ENCODE peak calls at places on chromosomes 12 and 14, in seven cellular contexts. C is vagina, Y is tibial artery, U is transverse colon, G is GM23338, X is psoas muscle, W is H7. E is an unnamed sample.

GRCh38 chr12:89351489-89352241 is 636 bp downstream of the DUSP6 start:
- DNase-seq in U (peak; percentile 47), C (no peak), G (no peak), Y (no peak), W (peak; percentile 67), X (peak; percentile 37), E (peak; percentile 69)

GRCh38 chr12:49543914-49544815 is 5.3 kb downstream of the KCNH3 start:
- DNase-seq in G (peak; percentile 61), X (no peak), W (peak; percentile 83), U (no peak), C (no peak), Y (no peak), E (peak; percentile 33)

GRCh38 chr12:98743362-98743953 is 98.4 kb downstream of the APAF1 start:
- DNase-seq in C (no peak), G (peak; percentile 73), Y (no peak), X (no peak), W (peak; percentile 55), U (no peak), E (peak; percentile 68)

GRCh38 chr14:68781161-68782021 is 11.5 kb downstream of the ZFP36L1 start:
- DNase-seq in C (peak; percentile 85), Y (peak; percentile 23), W (no peak), U (peak; percentile 64), X (no peak), G (no peak), E (no peak)

GRCh38 chr12:1083888-1084262 is 92.9 kb downstream of the ERC1 start:
- DNase-seq in G (peak; percentile 43), U (no peak), C (no peak), X (no peak), Y (peak; percentile 30), W (no peak), E (peak; percentile 62)

GRCh38 chr12:11807453-11807852 is 158.0 kb downstream of the ETV6 start:
- DNase-seq in Y (no peak), U (no peak), X (no peak), G (no peak), W (no peak), C (no peak), E (no peak)

GRCh38 chr12:59695379-59695778 is 99.5 kb downstream of the SLC16A7 start:
- DNase-seq in W (no peak), U (no peak), G (no peak), X (no peak), Y (no peak), C (no peak), E (no peak)

GRCh38 chr12:122961551-122962329 is 4.5 kb downstream of the ABCB9 start:
- DNase-seq in C (no peak), Y (no peak), X (no peak), U (peak; percentile 79), W (no peak), G (no peak), E (no peak)

GRCh38 chr14:99938376-99938775 is 126.8 kb upstream of the EVL start:
- DNase-seq in Y (no peak), U (no peak), W (peak; percentile 67), G (peak; percentile 34), X (no peak), C (no peak), E (no peak)

GRCh38 chr14:51289169-51289568 is 49.1 kb downstream of the TMX1 start:
- DNase-seq in C (no peak), U (no peak), G (no peak), Y (no peak), X (no peak), W (no peak), E (no peak)

GRCh38 chr12:71636704-71637115 is 26.9 kb downstream of the ZFC3H1 start:
- DNase-seq in X (no peak), C (no peak), W (peak; percentile 57), G (peak; percentile 93), U (no peak), Y (no peak), E (peak; percentile 53)

GRCh38 chr14:103341250-103342129 is 7.5 kb downstream of the EIF5 start:
- DNase-seq in X (no peak), Y (no peak), U (no peak), W (no peak), C (no peak), G (no peak), E (no peak)

GRCh38 chr14:103336191-103336590 is 2.2 kb downstream of the EIF5 start:
- DNase-seq in Y (no peak), W (no peak), G (no peak), X (no peak), U (no peak), C (no peak), E (no peak)

GRCh38 chr14:103337794-103338193 is 3.8 kb downstream of the EIF5 start:
- DNase-seq in W (no peak), C (no peak), U (no peak), Y (no peak), X (no peak), G (no peak), E (no peak)

GRCh38 chr14:103340480-103341212 is 6.6 kb downstream of the EIF5 start:
- DNase-seq in C (no peak), U (no peak), W (no peak), X (no peak), G (no peak), Y (no peak), E (no peak)

GRCh38 chr14:103339561-103339960 is 5.5 kb downstream of the EIF5 start:
- DNase-seq in Y (no peak), U (no peak), C (no peak), X (no peak), W (no peak), G (no peak), E (no peak)
- H3K36me3 ChIP-seq in Y (peaks cover 93% of the 10 kb centered on the region), U (peaks cover 5% of the 10 kb centered on the region), C (peaks cover 14% of the 10 kb centered on the region), X (peaks cover 96% of the 10 kb centered on the region), W (peaks cover 76% of the 10 kb centered on the region), G (peaks cover 87% of the 10 kb centered on the region), E (peaks cover 93% of the 10 kb centered on the region)

GRCh38 chr12:14942532-14942931 is 4.2 kb upstream of the ERP27 start:
- DNase-seq in C (no peak), Y (no peak), U (no peak), X (no peak), W (no peak), G (no peak), E (no peak)
- H3K36me3 ChIP-seq in C (no peaks in the 10 kb centered on the region), Y (peaks cover 18% of the 10 kb centered on the region), U (no peaks in the 10 kb centered on the region), X (peaks cover 23% of the 10 kb centered on the region), W (no peaks in the 10 kb centered on the region), G (no peaks in the 10 kb centered on the region), E (peaks cover 49% of the 10 kb centered on the region)

GRCh38 chr12:131735863-131736806 is 25.2 kb downstream of the SFSWAP start:
- DNase-seq in G (peak; percentile 21), U (no peak), W (peak; percentile 29), X (no peak), C (no peak), Y (no peak), E (no peak)
- H3K36me3 ChIP-seq in G (peaks cover 28% of the 10 kb centered on the region), U (no peaks in the 10 kb centered on the region), W (peaks cover 21% of the 10 kb centered on the region), X (peaks cover 74% of the 10 kb centered on the region), C (no peaks in the 10 kb centered on the region), Y (peaks cover 64% of the 10 kb centered on the region), E (peaks cover 45% of the 10 kb centered on the region)

GRCh38 chr12:8951744-8952143 is 2.3 kb upstream of the M6PR start:
- DNase-seq in Y (no peak), W (no peak), X (no peak), U (no peak), C (no peak), G (no peak), E (no peak)
- H3K36me3 ChIP-seq in Y (no peaks in the 10 kb centered on the region), W (no peaks in the 10 kb centered on the region), X (peaks cover 20% of the 10 kb centered on the region), U (no peaks in the 10 kb centered on the region), C (no peaks in the 10 kb centered on the region), G (peaks cover 22% of the 10 kb centered on the region), E (peaks cover 3% of the 10 kb centered on the region)

GRCh38 chr14:74794947-74795346 is 31.8 kb downstream of the YLPM1 start:
- DNase-seq in Y (no peak), X (no peak), G (no peak), W (no peak), C (no peak), U (no peak), E (no peak)

GRCh38 chr14:74799765-74800164 is 36.6 kb downstream of the YLPM1 start:
- DNase-seq in C (no peak), Y (no peak), W (no peak), U (no peak), X (no peak), G (no peak), E (no peak)

GRCh38 chr14:74801396-74801795 is 38.3 kb downstream of the YLPM1 start:
- DNase-seq in C (no peak), U (no peak), G (no peak), X (no peak), W (no peak), Y (no peak), E (no peak)

GRCh38 chr14:74804219-74804825 is 41.2 kb downstream of the YLPM1 start:
- DNase-seq in G (peak; percentile 72), Y (no peak), W (peak; percentile 38), C (no peak), X (no peak), U (peak; percentile 20), E (peak; percentile 44)

GRCh38 chr14:74800780-74801179 is 37.7 kb downstream of the YLPM1 start:
- DNase-seq in G (no peak), W (no peak), C (no peak), X (no peak), U (no peak), Y (no peak), E (no peak)
- H3K36me3 ChIP-seq in G (peaks cover 6% of the 10 kb centered on the region), W (peaks cover 15% of the 10 kb centered on the region), C (no peaks in the 10 kb centered on the region), X (peaks cover 67% of the 10 kb centered on the region), U (no peaks in the 10 kb centered on the region), Y (peaks cover 30% of the 10 kb centered on the region), E (peaks cover 74% of the 10 kb centered on the region)

GRCh38 chr14:81476816-81477215 is 56.8 kb downstream of the SEL1L start:
- DNase-seq in Y (no peak), G (no peak), U (no peak), X (no peak), C (no peak), W (no peak), E (no peak)

GRCh38 chr14:81474156-81474492 is 59.5 kb downstream of the SEL1L start:
- DNase-seq in X (no peak), U (no peak), C (no peak), Y (no peak), G (no peak), W (no peak), E (no peak)

GRCh38 chr14:81474685-81475324 is 58.8 kb downstream of the SEL1L start:
- DNase-seq in C (no peak), W (no peak), G (no peak), Y (no peak), X (no peak), U (no peak), E (no peak)

GRCh38 chr14:81480741-81481140 is 52.9 kb downstream of the SEL1L start:
- DNase-seq in C (no peak), U (no peak), W (no peak), G (no peak), Y (no peak), X (no peak), E (no peak)

GRCh38 chr14:81478446-81478845 is 55.2 kb downstream of the SEL1L start:
- DNase-seq in X (no peak), Y (no peak), C (no peak), G (no peak), U (no peak), W (no peak), E (no peak)
- H3K36me3 ChIP-seq in X (peaks cover 72% of the 10 kb centered on the region), Y (peaks cover 85% of the 10 kb centered on the region), C (peaks cover 4% of the 10 kb centered on the region), G (peaks cover 16% of the 10 kb centered on the region), U (no peaks in the 10 kb centered on the region), W (peaks cover 2% of the 10 kb centered on the region), E (peaks cover 69% of the 10 kb centered on the region)